ENCODE peak calls at places on chromosomes 5 and 9, in seven cellular contexts. I, J, A, Y, D, V and Q are unnamed samples.

GRCh38 chr9:129597355-129598088 is 23.4 kb downstream of the C9orf50 start:
- DNase-seq in I (peak; percentile 70), J (no peak), A (peak; percentile 93), Y (no peak), D (no peak), V (no peak), Q (no peak)

GRCh38 chr9:99966720-99967119 is 60.3 kb downstream of the STX17 start:
- DNase-seq in I (no peak), J (no peak), A (peak; percentile 69), Y (no peak), D (peak; percentile 18), V (peak; percentile 9), Q (no peak)

GRCh38 chr9:4475301-4475700 is 15.0 kb upstream of the SLC1A1 start:
- DNase-seq in I (no peak), J (no peak), A (no peak), Y (no peak), D (no peak), V (no peak), Q (no peak)

GRCh38 chr5:91032125-91032524 is 351.0 kb downstream of the ARRDC3 start:
- DNase-seq in I (no peak), J (no peak), A (no peak), Y (no peak), D (no peak), V (no peak), Q (no peak)

GRCh38 chr5:61631438-61631941 is 299.4 kb downstream of the ZSWIM6 start:
- DNase-seq in I (no peak), J (no peak), A (no peak), Y (no peak), D (no peak), V (no peak), Q (no peak)

GRCh38 chr5:180632768-180633167 is 16.6 kb downstream of the FLT4 start:
- DNase-seq in I (no peak), J (no peak), A (no peak), Y (no peak), D (no peak), V (no peak), Q (no peak)

GRCh38 chr5:149153751-149154610 is 12.7 kb downstream of the ABLIM3 start:
- DNase-seq in I (no peak), J (no peak), A (peak; percentile 50), Y (no peak), D (no peak), V (no peak), Q (no peak)

GRCh38 chr5:94360382-94360781 is 258.0 kb downstream of the KIAA0825 start:
- DNase-seq in I (no peak), J (no peak), A (no peak), Y (no peak), D (no peak), V (no peak), Q (no peak)

GRCh38 chr9:128257086-128257825 is 18.6 kb downstream of the GOLGA2 start:
- DNase-seq in I (no peak), J (no peak), A (no peak), Y (no peak), D (no peak), V (no peak), Q (no peak)

GRCh38 chr5:149688406-149688805 is 41.7 kb upstream of the PPARGC1B start:
- DNase-seq in I (no peak), J (no peak), A (no peak), Y (no peak), D (no peak), V (no peak), Q (no peak)

GRCh38 chr9:114278881-114279570 is 43.9 kb upstream of the ORM1 start:
- DNase-seq in I (no peak), J (no peak), A (no peak), Y (no peak), D (no peak), V (no peak), Q (no peak)

GRCh38 chr5:81422671-81423070 is 28.7 kb upstream of the ACOT12 start:
- DNase-seq in I (no peak), J (no peak), A (peak; percentile 37), Y (no peak), D (no peak), V (no peak), Q (no peak)

GRCh38 chr9:69036319-69036718 is 767 bp downstream of the FXN start:
- DNase-seq in I (no peak), J (no peak), A (peak; percentile 47), Y (no peak), D (peak; percentile 31), V (no peak), Q (no peak)

GRCh38 chr5:140734354-140734753 is 34.1 kb downstream of the ZMAT2 start:
- DNase-seq in I (peak; percentile 12), J (no peak), A (peak; percentile 43), Y (no peak), D (peak; percentile 59), V (no peak), Q (no peak)

GRCh38 chr5:59348189-59348588 is 545.3 kb downstream of the PDE4D start:
- DNase-seq in I (no peak), J (no peak), A (peak; percentile 36), Y (no peak), D (no peak), V (no peak), Q (no peak)

GRCh38 chr5:34609951-34610431 is 46.1 kb upstream of the RAI14 start:
- DNase-seq in I (no peak), J (no peak), A (no peak), Y (no peak), D (no peak), V (no peak), Q (no peak)

GRCh38 chr9:104826109-104826775 is 62.3 kb downstream of the NIPSNAP3B start:
- DNase-seq in I (no peak), J (no peak), A (no peak), Y (no peak), D (no peak), V (no peak), Q (no peak)

GRCh38 chr9:101605547-101605946 is 10.8 kb upstream of the PPP3R2 start:
- DNase-seq in I (no peak), J (no peak), A (no peak), Y (no peak), D (no peak), V (no peak), Q (no peak)

GRCh38 chr9:131621551-131622321 is 76.4 kb downstream of the PRRT1B start:
- DNase-seq in I (no peak), J (peak; percentile 73), A (no peak), Y (no peak), D (no peak), V (no peak), Q (peak; percentile 57)

GRCh38 chr9:91495450-91495849 is 71.8 kb upstream of the NFIL3 start:
- DNase-seq in I (no peak), J (no peak), A (no peak), Y (no peak), D (no peak), V (no peak), Q (no peak)

GRCh38 chr5:16690243-16690839 is 73.5 kb upstream of the RETREG1 start:
- DNase-seq in I (peak; percentile 76), J (no peak), A (peak; percentile 59), Y (peak; percentile 41), D (peak; percentile 71), V (no peak), Q (peak; percentile 33)

GRCh38 chr5:158407801-158408200 is 548.9 kb upstream of the CLINT1 start:
- DNase-seq in I (no peak), J (no peak), A (no peak), Y (no peak), D (no peak), V (no peak), Q (no peak)

GRCh38 chr5:57680686-57681085 is 198.1 kb upstream of the ACTBL2 start:
- DNase-seq in I (no peak), J (no peak), A (no peak), Y (no peak), D (no peak), V (no peak), Q (no peak)

GRCh38 chr9:134600431-134600830 is 41.2 kb upstream of the COL5A1 start:
- DNase-seq in I (no peak), J (no peak), A (no peak), Y (no peak), D (no peak), V (no peak), Q (no peak)

GRCh38 chr9:4680750-4681149 is 1.4 kb downstream of the CDC37L1 start:
- DNase-seq in I (no peak), J (no peak), A (peak; percentile 38), Y (no peak), D (no peak), V (no peak), Q (no peak)

DNA sequence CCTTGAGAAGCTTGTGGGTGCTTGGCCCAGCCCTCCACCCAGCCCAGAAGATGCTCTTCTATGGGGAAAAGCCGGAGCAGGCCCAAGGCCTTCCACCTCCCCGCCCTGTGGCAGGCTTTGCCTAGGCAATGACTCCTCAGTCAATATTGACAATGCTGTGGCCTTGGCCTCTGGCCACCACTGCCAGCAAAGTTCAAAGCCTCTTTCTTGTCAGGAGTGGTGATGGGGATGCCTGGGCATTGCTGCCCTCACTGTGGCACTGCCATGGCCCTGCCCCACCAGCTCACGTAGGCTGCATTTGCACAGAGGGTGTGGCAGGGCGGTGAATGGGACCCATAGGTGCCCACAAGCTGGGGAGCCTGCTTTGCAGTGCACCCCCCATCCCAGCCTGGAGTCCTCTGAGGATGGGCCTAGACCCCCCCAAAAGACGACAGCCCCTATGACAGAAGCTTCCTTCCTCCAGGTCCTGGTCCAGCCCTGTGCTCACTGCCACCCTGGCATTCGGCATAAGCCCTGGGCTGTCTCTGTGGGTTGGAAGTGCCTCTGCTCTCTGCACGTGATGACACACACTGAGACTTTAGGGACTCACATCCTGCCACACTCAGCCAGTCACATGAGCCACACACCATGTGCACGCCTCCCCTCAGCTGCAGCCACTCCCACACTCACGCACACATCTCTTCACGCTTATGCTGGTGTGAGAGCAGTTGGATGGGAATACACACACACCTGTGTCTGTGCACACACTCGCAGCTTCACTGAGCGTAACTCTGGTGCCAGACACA is 31.1 kb downstream of the MORN5 start:
- DNase-seq in I (no peak), J (no peak), A (peak; percentile 52), Y (no peak), D (no peak), V (no peak), Q (no peak)
- TF ChIP-seq TAF1 in I (no peak), J (no peak), A (no peak), Y (no peak), D (no peak), V (no peak), Q (no peak)

GRCh38 chr9:93525476-93525875 is 50.9 kb upstream of the PHF2 start:
- DNase-seq in I (no peak), J (no peak), A (no peak), Y (no peak), D (peak; percentile 35), V (no peak), Q (no peak)
- TF ChIP-seq TAF1 in I (no peak), J (no peak), A (no peak), Y (no peak), D (no peak), V (no peak), Q (no peak)

DNA sequence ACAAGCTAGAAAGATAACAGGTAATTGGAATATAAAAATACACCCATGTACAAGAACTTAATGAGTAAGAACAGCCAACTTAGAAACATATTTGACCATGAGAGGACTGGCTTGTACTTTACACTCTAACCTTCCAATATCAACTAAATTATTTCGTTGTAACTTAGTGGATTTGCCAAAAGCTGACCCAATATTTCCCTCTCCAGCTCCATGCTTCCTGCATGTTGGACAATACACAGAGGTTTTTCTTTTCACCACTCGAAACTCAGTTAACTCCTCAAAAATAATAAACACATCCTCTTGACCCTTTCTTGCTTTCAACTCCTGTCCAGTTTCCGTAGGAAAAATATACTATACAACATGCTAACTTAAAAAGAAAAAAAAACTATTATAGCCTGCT is 188.9 kb downstream of the MPDZ start:
- DNase-seq in I (no peak), J (no peak), A (no peak), Y (no peak), D (no peak), V (no peak), Q (no peak)
- TF ChIP-seq TAF1 in I (no peak), J (no peak), A (no peak), Y (no peak), D (no peak), V (no peak), Q (no peak)

GRCh38 chr5:71471193-71471592 is 15.7 kb downstream of the BDP1 start:
- DNase-seq in I (no peak), J (no peak), A (no peak), Y (no peak), D (no peak), V (no peak), Q (no peak)
- TF ChIP-seq TAF1 in I (no peak), J (no peak), A (no peak), Y (no peak), D (no peak), V (no peak), Q (no peak)